ENCODE peak calls at places on chromosomes 1 and 21, in four cellular contexts. B, X, E and R are unnamed samples.

GRCh38 chr1:171142451-171143121 is 42.5 kb upstream of the FMO2 start:
- DNase-seq in X (no peak), B (no peak), E (peak; percentile 58), R (peak; percentile 92)

GRCh38 chr1:192260076-192260475 is 56.7 kb upstream of the RGS21 start:
- DNase-seq in X (no peak), E (no peak), B (no peak), R (peak; percentile 30)

GRCh38 chr1:55746710-55747109 is 531.5 kb upstream of the USP24 start:
- DNase-seq in B (no peak), X (no peak), E (no peak), R (no peak)

GRCh38 chr1:228555074-228555989 is 68.2 kb downstream of the RNF187 start:
- DNase-seq in E (no peak), X (no peak), B (peak; percentile 11), R (no peak)

GRCh38 chr1:225908773-225909172 is 15.3 kb downstream of the PYCR2 start:
- DNase-seq in B (peak; percentile 78), E (no peak), X (no peak), R (no peak)

GRCh38 chr1:184595609-184596008 is 159.0 kb downstream of the EDEM3 start:
- DNase-seq in X (peak; percentile 80), B (no peak), E (peak; percentile 89), R (peak; percentile 59)

GRCh38 chr21:31310750-31311149 is 33.3 kb downstream of the TIAM1 start:
- DNase-seq in E (no peak), B (peak; percentile 10), X (peak; percentile 70), R (peak; percentile 56)

GRCh38 chr1:162213281-162213909 is 143.9 kb downstream of the NOS1AP start:
- DNase-seq in X (peak; percentile 84), E (peak; percentile 49), B (no peak), R (peak; percentile 56)

GRCh38 chr1:67941746-67942145 is 108.5 kb upstream of the GNG12 start:
- DNase-seq in B (no peak), E (peak; percentile 10), X (no peak), R (no peak)

GRCh38 chr1:35646043-35646442 is 4.7 kb upstream of the PSMB2 start:
- DNase-seq in E (peak; percentile 33), X (no peak), B (peak; percentile 33), R (no peak)

GRCh38 chr1:154998818-154999650 is 3.6 kb upstream of the ZBTB7B start:
- DNase-seq in B (peak; percentile 95), E (peak; percentile 81), X (peak; percentile 47), R (peak; percentile 76)

GRCh38 chr1:5915587-5916571 is 76.3 kb downstream of the NPHP4 start:
- DNase-seq in E (peak; percentile 69), X (peak; percentile 58), B (peak; percentile 27), R (peak; percentile 42)

GRCh38 chr1:145979746-145980435 is 15.4 kb downstream of the POLR3GL start:
- DNase-seq in B (no peak), X (no peak), E (peak; percentile 37), R (no peak)

GRCh38 chr1:30902653-30903290 is 5.8 kb downstream of the SDC3 start:
- DNase-seq in X (no peak), B (no peak), E (no peak), R (no peak)

GRCh38 chr1:172585861-172586260 is 52.9 kb downstream of the SUCO start:
- DNase-seq in B (no peak), X (peak; percentile 52), E (peak; percentile 12), R (peak; percentile 54)

GRCh38 chr1:37038079-37038702 is 3.9 kb upstream of the GRIK3 start:
- DNase-seq in E (peak; percentile 18), X (peak; percentile 6), B (peak; percentile 72), R (no peak)

GRCh38 chr1:7644086-7644485 is 127.0 kb upstream of the VAMP3 start:
- DNase-seq in E (no peak), X (no peak), B (peak; percentile 85), R (no peak)

GRCh38 chr1:205680073-205680851 is at the start of gene SLC45A3:
- DNase-seq in E (peak; percentile 67), X (no peak), B (no peak), R (no peak)
- H3K9ac ChIP-seq in E (peak within 1 kb of the TSS; percentile 59), X (peak within 1 kb of the TSS; percentile 39), B (peak within 1 kb of the TSS; percentile 81), R (peak within 1 kb of the TSS; percentile 53)

GRCh38 chr1:87151500-87152421 is 176.9 kb upstream of the LMO4 start:
- DNase-seq in B (peak; percentile 85), E (no peak), X (no peak), R (peak; percentile 77)
- H3K9ac ChIP-seq in B (peak overlapping the region; percentile 37), E (no peak overlapping the region), X (no peak overlapping the region), R (peak overlapping the region; percentile 36)

DNA sequence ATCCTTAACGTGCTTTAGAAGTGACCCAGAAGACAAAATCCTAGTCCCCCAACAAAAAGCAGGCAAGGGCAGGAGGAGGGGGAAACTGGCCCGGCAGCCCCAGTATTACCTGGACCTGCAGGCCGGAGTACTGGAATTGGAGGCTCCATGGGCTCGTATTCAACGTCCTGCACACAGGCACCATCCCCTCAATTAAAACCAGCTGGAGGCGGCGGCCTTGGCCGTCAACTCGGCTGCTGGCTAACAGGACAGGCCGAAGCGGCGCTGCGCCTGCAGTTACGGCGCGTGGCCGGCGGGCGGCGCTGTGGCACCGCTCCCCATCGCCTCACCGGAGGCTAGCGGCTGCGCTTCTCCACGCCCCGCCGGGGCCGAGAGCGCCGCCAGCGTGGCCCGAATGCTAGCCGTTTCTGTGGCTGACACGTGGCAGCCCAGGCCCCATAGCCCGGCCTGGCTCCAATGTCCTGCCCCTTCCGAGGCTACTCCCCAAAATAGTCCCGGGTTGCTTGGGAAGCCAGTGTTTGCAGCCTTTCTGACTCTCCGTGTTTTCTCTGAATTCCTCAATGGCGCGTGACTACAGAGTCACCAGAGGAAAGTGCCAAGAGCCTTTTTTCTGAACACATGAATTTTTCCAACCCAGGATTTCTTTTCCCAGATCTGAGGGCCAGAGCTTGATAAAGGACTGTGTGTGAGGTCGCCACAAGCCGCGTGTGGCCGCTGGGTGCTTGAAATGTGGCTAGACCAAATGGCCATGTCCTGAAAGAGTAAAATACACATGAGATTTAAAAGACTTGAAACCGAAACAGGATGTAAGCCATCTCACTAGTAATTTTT is 82.5 kb downstream of the HHIPL2 start:
- DNase-seq in X (peak; percentile 86), B (peak; percentile 98), E (peak; percentile 98), R (peak; percentile 93)
- H3K9ac ChIP-seq in X (peak overlapping the region; percentile 69), B (peak overlapping the region; percentile 78), E (peak overlapping the region; percentile 93), R (peak overlapping the region; percentile 79)

DNA sequence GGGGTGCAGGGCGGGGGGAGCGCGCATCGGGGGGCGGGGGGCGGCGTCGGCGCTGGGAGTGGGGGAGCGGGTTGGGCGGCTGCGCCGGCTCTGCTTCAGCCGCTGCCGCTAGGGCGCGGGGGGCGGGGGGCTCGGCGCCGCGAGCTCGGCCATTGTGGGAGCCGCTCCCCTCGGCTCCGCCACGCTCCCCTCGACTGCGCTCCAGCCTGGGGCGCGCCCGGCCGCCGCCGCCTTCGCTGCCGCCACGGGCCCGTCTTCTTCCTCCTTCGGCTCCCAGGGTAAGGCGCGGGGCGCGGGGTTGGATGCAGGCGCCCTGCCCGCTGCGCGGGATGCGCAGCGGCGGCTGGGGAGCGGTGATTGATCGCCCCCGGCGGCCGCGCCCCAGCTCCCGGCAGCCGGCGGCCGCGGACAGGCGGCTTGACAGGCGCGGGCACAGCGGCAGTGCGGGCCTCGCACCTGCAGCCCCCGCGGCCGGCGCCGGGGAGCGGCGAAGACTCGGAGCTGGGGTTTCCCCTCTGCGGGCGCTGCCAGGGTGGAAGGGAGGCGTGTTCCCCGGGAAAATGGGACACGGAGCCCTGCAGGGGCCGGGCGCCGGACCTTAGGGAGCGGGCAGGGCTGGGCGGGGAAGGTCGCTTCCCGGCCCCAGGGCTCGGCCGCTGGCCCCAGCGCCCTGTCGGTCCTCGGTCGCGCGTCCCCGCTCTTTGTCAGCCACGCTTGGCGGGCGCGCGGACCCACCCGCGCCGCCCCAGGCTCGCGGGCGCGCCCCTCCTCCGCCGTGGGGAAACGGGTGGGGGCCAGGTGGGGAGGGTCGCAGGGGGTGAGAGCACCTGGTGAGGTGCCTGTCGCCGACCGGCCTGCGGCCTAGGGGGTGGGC is 55.4 kb downstream of the NDUFS5 start:
- DNase-seq in E (peak; percentile 55), B (no peak), X (no peak), R (peak; percentile 13)
- H3K9ac ChIP-seq in E (peak overlapping the region; percentile 44), B (no peak overlapping the region), X (no peak overlapping the region), R (peak overlapping the region; percentile 23)

GRCh38 chr1:1783320-1783719 is 5.0 kb upstream of the NADK start:
- DNase-seq in B (no peak), X (no peak), E (no peak), R (no peak)
- H3K9ac ChIP-seq in B (peak overlapping the region; percentile 12), X (no peak overlapping the region), E (peak overlapping the region; percentile 43), R (no peak overlapping the region)

DNA sequence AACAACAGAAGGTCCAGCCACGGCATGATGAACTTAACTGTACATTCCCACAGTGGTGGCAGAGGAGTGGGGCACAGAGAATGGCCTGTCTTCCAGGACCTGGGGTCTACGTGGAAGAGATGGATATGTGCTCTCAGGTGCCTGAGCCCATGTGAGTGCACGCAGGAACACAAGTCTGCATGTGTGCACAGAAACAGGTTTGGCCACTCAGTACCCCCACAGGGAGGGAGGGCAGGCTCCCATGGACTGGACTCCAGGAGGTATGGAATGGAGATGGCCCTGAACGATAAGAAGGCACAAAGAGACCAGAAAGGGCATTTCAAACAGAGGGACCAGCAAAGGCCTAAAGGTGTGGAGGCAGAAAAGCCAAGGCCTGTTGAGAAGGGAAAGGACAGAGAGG is 10.8 kb downstream of the COL9A2 start:
- DNase-seq in X (no peak), E (no peak), B (no peak), R (no peak)
- H3K9ac ChIP-seq in X (no peak overlapping the region), E (no peak overlapping the region), B (no peak overlapping the region), R (no peak overlapping the region)